ENCODE peak calls at places on chromosomes 7 and 10, in six cellular contexts. A is kidney epithelial cell, W is fibroblast of mammary gland, E is cardiac muscle cell, H is choroid plexus epithelial cell, T is IMR-90. S is an unnamed sample.

GRCh38 chr10:35910234-35910633 is 268.1 kb upstream of the FZD8 start:
- DNase-seq in E (no peak), T (peak), A (peak), H (peak), W (peak), S (no peak)

GRCh38 chr7:136925556-136925955 is 57.1 kb downstream of the CHRM2 start:
- DNase-seq in E (no peak), H (peak), T (peak), A (no peak), W (no peak), S (no peak)

GRCh38 chr7:22121702-22122474 is 176.2 kb upstream of the CDCA7L start:
- DNase-seq in E (no peak), A (no peak), H (peak), T (peak), W (peak), S (no peak)

GRCh38 chr10:68154211-68154497 is 44.9 kb downstream of the MYPN start:
- DNase-seq in T (peak), W (peak), A (no peak), E (peak), H (peak), S (no peak)

GRCh38 chr10:62852961-62853702 is 37.0 kb upstream of the EGR2 start:
- DNase-seq in H (no peak), E (no peak), A (no peak), T (no peak), W (no peak), S (no peak)

GRCh38 chr7:116025098-116025809 is 5.3 kb downstream of the TFEC start:
- DNase-seq in T (peak), H (peak), A (peak), W (peak), E (no peak), S (no peak)

GRCh38 chr7:1059200-1060091 is 15.1 kb downstream of the GPR146 start:
- DNase-seq in H (peak), T (no peak), A (no peak), E (peak), W (peak), S (no peak)

GRCh38 chr10:96532523-96532922 is 18.8 kb upstream of the TLL2 start:
- DNase-seq in A (no peak), E (no peak), W (no peak), T (peak), H (peak), S (no peak)

GRCh38 chr7:117085275-117085674 is 132.0 kb downstream of the ST7 start:
- DNase-seq in W (peak), E (no peak), A (no peak), T (no peak), H (no peak), S (no peak)

GRCh38 chr10:89450901-89451300 is 36.5 kb downstream of the IFIT5 start:
- DNase-seq in T (no peak), A (no peak), H (no peak), E (no peak), W (no peak), S (no peak)

GRCh38 chr7:46881507-46882127 is 700.3 kb downstream of the TNS3 start:
- DNase-seq in A (no peak), T (no peak), E (no peak), W (no peak), H (peak), S (no peak)

GRCh38 chr10:103278862-103279298 is 1.9 kb downstream of the INA start:
- DNase-seq in H (peak), W (peak), E (peak), A (no peak), T (peak), S (peak)

GRCh38 chr7:44280993-44281721 is 44.2 kb downstream of the CAMK2B start:
- DNase-seq in H (no peak), E (no peak), A (no peak), W (no peak), T (no peak), S (no peak)

GRCh38 chr7:144812379-144813283 is 23.2 kb downstream of the TPK1 start:
- DNase-seq in E (no peak), T (no peak), A (no peak), W (no peak), H (no peak), S (no peak)

GRCh38 chr10:106506509-106507265 is 657.8 kb downstream of the SORCS1 start:
- DNase-seq in H (peak), T (peak), W (no peak), A (no peak), E (no peak), S (no peak)

GRCh38 chr7:101173752-101174244 is 6.3 kb downstream of the NAT16 start:
- DNase-seq in E (no peak), W (peak), A (no peak), T (no peak), H (peak), S (peak)

GRCh38 chr10:6995339-6995738 is 415.3 kb upstream of the PRKCQ start:
- DNase-seq in T (peak), E (no peak), A (no peak), H (no peak), W (peak), S (no peak)

GRCh38 chr7:131692131-131692960 is 135.9 kb upstream of the PODXL start:
- DNase-seq in H (peak), E (peak), T (peak), W (peak), A (no peak), S (peak)

GRCh38 chr7:48140001-48140681 is 31.1 kb upstream of the ABCA13 start:
- DNase-seq in T (no peak), A (no peak), W (peak), H (peak), E (no peak), S (no peak)

GRCh38 chr7:158343526-158343925 is 244.1 kb downstream of the PTPRN2 start:
- DNase-seq in H (no peak), A (no peak), W (no peak), E (no peak), T (no peak), S (no peak)

GRCh38 chr7:71615017-71615416 is 483.1 kb downstream of the GALNT17 start:
- DNase-seq in H (no peak), T (no peak), W (no peak), E (peak), A (no peak), S (no peak)

GRCh38 chr7:30470783-30471182 is 7.8 kb downstream of the NOD1 start:
- DNase-seq in T (peak), H (peak), A (no peak), E (peak), W (peak), S (no peak)

GRCh38 chr10:96505150-96506136 is 8.3 kb downstream of the TLL2 start:
- DNase-seq in E (no peak), T (no peak), H (no peak), W (no peak), A (no peak), S (no peak)

GRCh38 chr7:6367701-6368211 is 80.0 kb downstream of the DAGLB start:
- DNase-seq in H (peak), A (no peak), E (no peak), W (peak), T (peak), S (no peak)

GRCh38 chr10:88865281-88865876 is 13.7 kb upstream of the ANKRD22 start:
- DNase-seq in W (peak), A (no peak), E (no peak), T (no peak), H (peak), S (no peak)

GRCh38 chr7:108134486-108134885 is 4.3 kb upstream of the LAMB4 start:
- DNase-seq in A (no peak), T (no peak), W (no peak), H (no peak), E (no peak), S (no peak)

GRCh38 chr7:147523056-147523455 is 1067.5 kb upstream of the C7orf33 start:
- DNase-seq in E (peak), W (peak), A (no peak), T (no peak), H (no peak), S (no peak)

GRCh38 chr10:98586096-98586495 is 139.4 kb upstream of the HPS1 start:
- DNase-seq in E (no peak), W (no peak), T (no peak), A (no peak), H (no peak), S (no peak)

GRCh38 chr7:11716185-11716584 is 115.8 kb downstream of the THSD7A start:
- DNase-seq in T (no peak), E (no peak), W (peak), H (peak), A (peak), S (no peak)

GRCh38 chr7:79806161-79806734 is 328.4 kb upstream of the GNAI1 start:
- DNase-seq in T (peak), A (no peak), H (peak), W (peak), E (no peak), S (no peak)

GRCh38 chr10:23404461-23404980 is 34.4 kb upstream of the OTUD1 start:
- DNase-seq in H (no peak), E (no peak), T (peak), W (no peak), A (no peak), S (no peak)

GRCh38 chr10:47090903-47091302 is 179.7 kb downstream of the PTPN20 start:
- DNase-seq in T (no peak), A (no peak), H (peak), E (no peak), W (no peak), S (no peak)

GRCh38 chr10:3876563-3876962 is 91.6 kb upstream of the KLF6 start:
- DNase-seq in H (no peak), T (no peak), A (no peak), W (peak), E (no peak), S (no peak)

DNA sequence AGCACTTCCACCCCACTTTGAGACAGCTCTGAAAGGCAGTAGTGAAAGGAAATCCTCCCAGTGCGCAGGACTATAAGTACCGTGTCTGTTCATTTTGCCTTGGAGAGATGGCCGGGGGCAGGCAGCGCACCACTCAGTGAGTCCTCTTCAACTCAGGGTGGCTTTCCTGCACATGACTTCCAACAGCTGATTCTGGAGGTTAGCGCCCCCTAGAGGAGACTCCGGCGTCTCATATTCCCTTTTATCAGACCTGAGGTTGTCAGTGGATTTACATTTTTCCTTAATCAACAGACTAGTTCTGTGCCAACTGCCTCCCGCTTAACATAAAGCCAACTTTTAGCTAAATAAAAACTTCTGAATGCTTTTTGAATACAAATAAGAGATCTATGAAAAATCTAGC is 101.0 kb downstream of the HERPUD2 start:
- DNase-seq in H (no peak), A (no peak), W (peak), E (no peak), T (no peak), S (no peak)
- TF ChIP-seq CTCF in H (peak), A (peak), W (peak), E (peak), T (peak), S (peak)

GRCh38 chr7:49166441-49166840 is 242.1 kb downstream of the CDC14C start:
- DNase-seq in T (no peak), A (no peak), W (no peak), E (no peak), H (peak), S (no peak)
- TF ChIP-seq CTCF in T (no peak), A (peak), W (no peak), E (no peak), H (no peak), S (peak)

GRCh38 chr7:149800169-149800555 is 26.8 kb upstream of the ZNF467 start:
- DNase-seq in E (no peak), H (no peak), W (no peak), A (no peak), T (no peak), S (no peak)

GRCh38 chr7:149801002-149801566 is 27.7 kb upstream of the ZNF467 start:
- DNase-seq in W (no peak), T (no peak), E (no peak), H (no peak), A (no peak), S (no peak)

GRCh38 chr7:149801816-149802215 is 28.4 kb upstream of the ZNF467 start:
- DNase-seq in T (no peak), H (no peak), E (no peak), A (no peak), W (no peak), S (no peak)

GRCh38 chr7:149797771-149798170 is 24.4 kb upstream of the ZNF467 start:
- DNase-seq in T (no peak), H (no peak), W (no peak), A (no peak), E (no peak), S (no peak)

GRCh38 chr7:149799397-149800168 is 26.2 kb upstream of the ZNF467 start:
- DNase-seq in H (peak), T (no peak), A (no peak), W (no peak), E (peak), S (peak)
- TF ChIP-seq CTCF in H (peak), T (peak), A (peak), W (no peak), E (peak), S (peak)

GRCh38 chr10:114458955-114459354 is 54.7 kb upstream of the AFAP1L2 start:
- DNase-seq in H (peak), W (peak), T (peak), E (no peak), A (no peak), S (peak)
- TF ChIP-seq CTCF in H (peak), W (peak), T (no peak), E (peak), A (peak), S (peak)